ENCODE peak calls at places on chromosomes 11 and 22, in eight cellular contexts. L is stimulated activated CD4-positive, alpha-beta T cell treated with anti-CD3 and anti-CD28 coated beads, Interleukin-1b, Interleukin-23, amount 100 ng/mL, for 1 hour; F is SW 1271; Y is activated T-cell treated with anti-CD3 and anti-CD28 coated beads, Interleukin-2, amount 50 U/mL, for 72 hours; J is non-pigmented ciliary epithelial cell; G is COR-L47; Q is ACHN; O is NCI-H774. C is an unnamed sample.

GRCh38 chr11:115778928-115779650 is 274.9 kb upstream of the CADM1 start:
- DNase-seq in L (no peak), F (no peak), Y (no peak), J (no peak), G (no peak), Q (no peak), O (no peak), C (no peak)

GRCh38 chr11:83568474-83568873 is 282.3 kb upstream of the CCDC90B start:
- DNase-seq in L (no peak), F (no peak), Y (no peak), J (no peak), G (no peak), Q (no peak), O (no peak), C (no peak)

GRCh38 chr11:8605956-8606355 is 11.9 kb upstream of the STK33 start:
- DNase-seq in L (no peak), F (no peak), Y (no peak), J (no peak), G (no peak), Q (no peak), O (no peak), C (no peak)

GRCh38 chr11:69387409-69387885 is 93.5 kb downstream of the MYEOV start:
- DNase-seq in L (no peak), F (no peak), Y (no peak), J (no peak), G (no peak), Q (no peak), O (no peak), C (no peak)

GRCh38 chr11:61730222-61730994 is 22.0 kb upstream of the MYRF start:
- DNase-seq in L (no peak), F (no peak), Y (no peak), J (no peak), G (peak; percentile 97), Q (peak; percentile 11), O (peak; percentile 92), C (no peak)

GRCh38 chr11:132310390-132311375 is 940.3 kb downstream of the NTM start:
- DNase-seq in L (no peak), F (no peak), Y (no peak), J (no peak), G (no peak), Q (no peak), O (no peak), C (no peak)

GRCh38 chr11:34358258-34358665 is 452 bp upstream of the ABTB2 start:
- DNase-seq in L (no peak), F (peak; percentile 53), Y (no peak), J (no peak), G (peak; percentile 79), Q (peak; percentile 86), O (peak; percentile 85), C (no peak)

GRCh38 chr11:126404367-126404766 is 48.9 kb downstream of the ST3GAL4 start:
- DNase-seq in L (no peak), F (no peak), Y (no peak), J (no peak), G (no peak), Q (no peak), O (no peak), C (no peak)

GRCh38 chr11:68750197-68750987 is 928 bp downstream of the TESMIN start:
- DNase-seq in L (no peak), F (no peak), Y (no peak), J (no peak), G (no peak), Q (no peak), O (no peak), C (no peak)

GRCh38 chr11:65861165-65861505 is 902 bp downstream of the MUS81 start:
- DNase-seq in L (no peak), F (no peak), Y (no peak), J (no peak), G (no peak), Q (no peak), O (no peak), C (no peak)

GRCh38 chr11:96393753-96394348 is 4.0 kb downstream of the JRKL start:
- DNase-seq in L (no peak), F (no peak), Y (no peak), J (peak; percentile 14), G (peak; percentile 36), Q (peak; percentile 50), O (peak; percentile 21), C (no peak)

GRCh38 chr11:87361891-87362290 is 324.2 kb downstream of the TMEM135 start:
- DNase-seq in L (no peak), F (no peak), Y (no peak), J (no peak), G (no peak), Q (no peak), O (no peak), C (no peak)

GRCh38 chr22:19213496-19214473 is 35.2 kb upstream of the SLC25A1 start:
- DNase-seq in L (no peak), F (no peak), Y (no peak), J (no peak), G (no peak), Q (no peak), O (no peak), C (no peak)

GRCh38 chr22:50059185-50059880 is 1.2 kb upstream of the TTLL8 start:
- DNase-seq in L (no peak), F (no peak), Y (no peak), J (no peak), G (no peak), Q (peak; percentile 3), O (no peak), C (no peak)

GRCh38 chr11:101862410-101863233 is 52.2 kb upstream of the CEP126 start:
- DNase-seq in L (no peak), F (peak; percentile 41), Y (no peak), J (peak; percentile 60), G (peak; percentile 39), Q (peak; percentile 61), O (no peak), C (no peak)

GRCh38 chr22:38843716-38844660 is at the start of gene NPTXR:
- DNase-seq in L (no peak), F (no peak), Y (peak; percentile 60), J (no peak), G (peak; percentile 47), Q (peak; percentile 56), O (peak; percentile 7), C (no peak)

GRCh38 chr11:104442320-104442719 is 278.4 kb upstream of the PDGFD start:
- DNase-seq in L (no peak), F (no peak), Y (no peak), J (no peak), G (no peak), Q (no peak), O (no peak), C (no peak)

GRCh38 chr11:64314805-64315561 is 2.4 kb downstream of the TRMT112 start:
- DNase-seq in L (no peak), F (no peak), Y (no peak), J (no peak), G (no peak), Q (no peak), O (no peak), C (no peak)

GRCh38 chr11:40679276-40679675 is 780.2 kb downstream of the LRRC4C start:
- DNase-seq in L (no peak), F (no peak), Y (no peak), J (no peak), G (no peak), Q (no peak), O (no peak), C (no peak)

GRCh38 chr11:92830382-92831148 is 138.9 kb upstream of the MTNR1B start:
- DNase-seq in L (no peak), F (no peak), Y (no peak), J (no peak), G (no peak), Q (no peak), O (no peak), C (no peak)

GRCh38 chr11:11237433-11237832 is 115.6 kb downstream of the CSNK2A3 start:
- DNase-seq in L (no peak), F (no peak), Y (no peak), J (no peak), G (no peak), Q (no peak), O (no peak), C (no peak)

GRCh38 chr11:132336781-132337535 is 966.5 kb downstream of the NTM start:
- DNase-seq in L (no peak), F (no peak), Y (no peak), J (no peak), G (no peak), Q (no peak), O (no peak), C (no peak)

GRCh38 chr22:17105143-17106129 is 15.7 kb downstream of the TMEM121B start:
- DNase-seq in L (no peak), F (no peak), Y (no peak), J (no peak), G (no peak), Q (no peak), O (no peak), C (no peak)

GRCh38 chr22:25080855-25081254 is 118.8 kb upstream of the CRYBB3 start:
- DNase-seq in L (no peak), F (no peak), Y (no peak), J (no peak), G (no peak), Q (no peak), O (no peak), C (no peak)

GRCh38 chr11:126331286-126331685 is 24.2 kb upstream of the ST3GAL4 start:
- DNase-seq in L (no peak), F (no peak), Y (no peak), J (no peak), G (no peak), Q (no peak), O (no peak), C (no peak)

GRCh38 chr11:32173435-32173834 is 82.6 kb downstream of the RCN1 start:
- DNase-seq in L (no peak), F (peak; percentile 6), Y (peak; percentile 21), J (peak; percentile 24), G (peak; percentile 45), Q (peak; percentile 65), O (peak; percentile 5), C (no peak)

GRCh38 chr11:69674267-69674885 is 777 bp downstream of the LTO1 start:
- DNase-seq in L (no peak), F (no peak), Y (peak; percentile 22), J (peak; percentile 76), G (peak; percentile 26), Q (peak; percentile 55), O (no peak), C (no peak)

GRCh38 chr11:22666320-22666699 is at the start of gene GAS2:
- DNase-seq in L (no peak), F (no peak), Y (no peak), J (no peak), G (no peak), Q (no peak), O (no peak), C (no peak)

GRCh38 chr11:103110406-103110805 is 1.2 kb downstream of the DYNC2H1 start:
- DNase-seq in L (no peak), F (no peak), Y (no peak), J (no peak), G (no peak), Q (peak; percentile 45), O (no peak), C (no peak)

GRCh38 chr11:122998727-122999370 is 17.2 kb upstream of the BSX start:
- DNase-seq in L (no peak), F (no peak), Y (no peak), J (no peak), G (no peak), Q (no peak), O (no peak), C (no peak)

GRCh38 chr22:38172489-38173155 is 9.0 kb downstream of the PLA2G6 start:
- DNase-seq in L (no peak), F (no peak), Y (peak; percentile 49), J (no peak), G (peak; percentile 65), Q (no peak), O (peak; percentile 31), C (no peak)

GRCh38 chr11:7846003-7846402 is 49.3 kb upstream of the OR5P2 start:
- DNase-seq in L (no peak), F (no peak), Y (no peak), J (no peak), G (no peak), Q (no peak), O (no peak), C (no peak)

GRCh38 chr11:72075756-72076155 is 4.6 kb downstream of the NUMA1 start:
- DNase-seq in L (no peak), F (no peak), Y (no peak), J (no peak), G (no peak), Q (no peak), O (no peak), C (no peak)

GRCh38 chr22:37569921-37570660 is 9.8 kb downstream of the LGALS2 start:
- DNase-seq in L (no peak), F (no peak), Y (no peak), J (no peak), G (no peak), Q (no peak), O (no peak), C (no peak)

C was measured in cortex of kidney.